ENCODE peak calls at places on chromosomes 16 and 17, in five cellular contexts. Q is IMR-90; X is activated CD8-positive, alpha-beta T cell treated with anti-CD3 and anti-CD28 coated beads, Interleukin-2, amount 10 ng/mL, durations not matched to agents 7 days and 5 days; L is stimulated activated CD4-positive, alpha-beta T cell treated with anti-CD3 and anti-CD28 coated beads, Interleukin-2, amount 100 ng/mL, for 48 hours; P is transverse colon. A is an unnamed sample.
A peak's percentile ranks its signal among the peaks of the same experiment; 100 is the strongest.

GRCh38 chr17:55454906-55455474 is 33.4 kb upstream of the MMD start:
- DNase-seq in Q (peak; percentile 93), X (no peak), L (no peak), P (no peak), A (no peak)

GRCh38 chr17:74818306-74818705 is 41.4 kb downstream of the GRIN2C start:
- DNase-seq in X (no peak), P (no peak), Q (no peak), L (no peak), A (no peak)

GRCh38 chr17:4533522-4534502 is 21.4 kb downstream of the MYBBP1A start:
- DNase-seq in X (peak; percentile 56), L (no peak), P (peak; percentile 59), Q (no peak), A (peak; percentile 46)

GRCh38 chr16:53159781-53160436 is 105.1 kb downstream of the CHD9 start:
- DNase-seq in P (no peak), Q (peak; percentile 62), X (peak; percentile 48), L (no peak), A (no peak)

GRCh38 chr17:55433029-55433628 is 11.5 kb upstream of the MMD start:
- DNase-seq in L (no peak), P (no peak), Q (peak; percentile 60), X (no peak), A (no peak)

GRCh38 chr17:8225813-8226535 is 15.6 kb upstream of the AURKB start:
- DNase-seq in Q (peak; percentile 84), L (peak; percentile 80), X (peak; percentile 84), P (peak; percentile 54), A (peak; percentile 63)

GRCh38 chr16:31061126-31061812 is 12.8 kb downstream of the ZNF668 start:
- DNase-seq in X (no peak), P (no peak), Q (no peak), L (no peak), A (no peak)

GRCh38 chr17:16486373-16487250 is 5.4 kb downstream of the LRRC75A start:
- DNase-seq in Q (peak; percentile 44), X (no peak), L (no peak), P (peak; percentile 96), A (peak; percentile 96)

GRCh38 chr17:31309525-31309924 is 4.3 kb downstream of the EVI2B start:
- DNase-seq in L (no peak), Q (no peak), P (no peak), X (no peak), A (no peak)

GRCh38 chr16:85288869-85289660 is 176.8 kb upstream of the CIBAR2 start:
- DNase-seq in X (no peak), P (no peak), L (no peak), Q (no peak), A (no peak)

GRCh38 chr17:31811021-31811565 is 48.0 kb downstream of the COPRS start:
- DNase-seq in L (no peak), P (no peak), X (no peak), Q (peak; percentile 41), A (no peak)

GRCh38 chr16:74679983-74680382 is 13.3 kb upstream of the RFWD3 start:
- DNase-seq in P (no peak), X (no peak), Q (no peak), L (no peak), A (no peak)

GRCh38 chr17:45050680-45051059 is 762 bp downstream of the DCAKD start:
- DNase-seq in P (peak; percentile 33), X (peak; percentile 51), Q (peak; percentile 28), L (peak; percentile 32), A (peak; percentile 46)

GRCh38 chr17:30091771-30092170 is 24.8 kb upstream of the NSRP1 start:
- DNase-seq in X (no peak), Q (peak; percentile 92), L (no peak), P (no peak), A (no peak)

GRCh38 chr17:75909812-75910274 is 5.2 kb upstream of the MRPL38 start:
- DNase-seq in Q (peak; percentile 13), X (no peak), P (no peak), L (no peak), A (peak; percentile 25)

GRCh38 chr17:76239538-76240274 is 587 bp downstream of the RNF157 start:
- DNase-seq in L (no peak), X (no peak), Q (no peak), P (no peak), A (no peak)

GRCh38 chr16:79089735-79090284 is 510.7 kb downstream of the MAF start:
- DNase-seq in L (peak; percentile 44), Q (no peak), X (peak; percentile 81), P (peak; percentile 35), A (peak; percentile 15)

GRCh38 chr16:55324491-55325447 is 766 bp downstream of the IRX6 start:
- DNase-seq in P (no peak), X (no peak), L (no peak), Q (no peak), A (no peak)

GRCh38 chr17:48593840-48594411 is 347 bp upstream of the HOXB5 start:
- DNase-seq in P (peak; percentile 79), Q (peak; percentile 99), X (peak; percentile 86), L (peak; percentile 89), A (peak; percentile 75)

GRCh38 chr16:51109173-51109572 is 41.9 kb downstream of the SALL1 start:
- DNase-seq in X (no peak), P (no peak), Q (no peak), L (no peak), A (no peak)

GRCh38 chr17:2580156-2580555 is 13.3 kb upstream of the PAFAH1B1 start:
- DNase-seq in Q (no peak), X (no peak), P (no peak), L (no peak), A (no peak)

GRCh38 chr17:35825206-35825605 is 15.9 kb downstream of the TAF15 start:
- DNase-seq in X (no peak), Q (no peak), L (no peak), P (no peak), A (no peak)

GRCh38 chr16:75234856-75235696 is 16.3 kb downstream of the CTRB1 start:
- DNase-seq in Q (no peak), X (no peak), L (no peak), P (no peak), A (no peak)

GRCh38 chr16:35185366-35186044 is 1726.1 kb downstream of the TP53TG3F start:
- DNase-seq in L (no peak), X (no peak), P (no peak), Q (no peak), A (no peak)

GRCh38 chr16:88548131-88548874 is 21.9 kb upstream of the ZC3H18 start:
- DNase-seq in X (no peak), L (no peak), Q (no peak), P (no peak), A (no peak)

GRCh38 chr17:30378191-30378796 is 433 bp upstream of the CPD start:
- DNase-seq in L (peak; percentile 54), Q (peak; percentile 11), P (peak; percentile 38), X (peak; percentile 68), A (peak; percentile 45)

GRCh38 chr17:30920282-30920681 is 1.5 kb upstream of the ADAP2 start:
- DNase-seq in Q (peak; percentile 69), L (no peak), P (no peak), X (no peak), A (no peak)

GRCh38 chr17:20266806-20267458 is 200.4 kb downstream of the LGALS9B start:
- DNase-seq in X (no peak), L (no peak), Q (peak; percentile 91), P (no peak), A (no peak)

GRCh38 chr17:37493249-37494027 is 3.7 kb downstream of the DUSP14 start:
- DNase-seq in Q (peak; percentile 94), P (no peak), L (no peak), X (no peak), A (no peak)

GRCh38 chr16:83552193-83552592 is 255.6 kb upstream of the HSBP1 start:
- DNase-seq in P (no peak), L (no peak), Q (peak; percentile 77), X (no peak), A (no peak)

A was measured in left colon.